ENCODE peak calls at places on chromosomes 6 and 20, in four cellular contexts. U, N, I and E are unnamed samples.

GRCh38 chr6:38827024-38827423 is 111.9 kb downstream of the DNAH8 start:
- DNase-seq in N (no peak), I (no peak), U (no peak), E (no peak)

GRCh38 chr6:28988536-28989415 is 16.3 kb downstream of the ZNF311 start:
- DNase-seq in N (peak; percentile 72), I (peak; percentile 48), U (peak; percentile 69), E (peak; percentile 76)

GRCh38 chr20:25284131-25284601 is 36.3 kb downstream of the PYGB start:
- DNase-seq in U (no peak), I (no peak), N (no peak), E (no peak)

GRCh38 chr20:32652739-32653526 is 20.8 kb downstream of the C20orf203 start:
- DNase-seq in I (peak; percentile 67), N (peak; percentile 92), U (peak; percentile 78), E (peak; percentile 89)

GRCh38 chr6:45472383-45472782 is 94.6 kb upstream of the SUPT3H start:
- DNase-seq in I (no peak), U (peak; percentile 72), N (peak; percentile 73), E (no peak)

GRCh38 chr6:108564178-108564577 is 3.5 kb downstream of the FOXO3 start:
- DNase-seq in U (peak; percentile 77), I (peak; percentile 93), N (peak; percentile 73), E (no peak)

GRCh38 chr20:1465470-1466210 is 1.0 kb downstream of the NSFL1C start:
- DNase-seq in N (no peak), I (peak; percentile 65), U (peak; percentile 34), E (no peak)

GRCh38 chr6:34151321-34152041 is 5.6 kb upstream of the GRM4 start:
- DNase-seq in N (no peak), U (no peak), I (no peak), E (no peak)

GRCh38 chr6:20279608-20280287 is 67.5 kb upstream of the MBOAT1 start:
- DNase-seq in U (no peak), N (no peak), I (peak; percentile 28), E (peak; percentile 24)

GRCh38 chr6:35237466-35237865 is 22.1 kb upstream of the ZNF76 start:
- DNase-seq in N (no peak), I (no peak), U (no peak), E (no peak)

GRCh38 chr20:401682-402495 is 6.2 kb upstream of the RBCK1 start:
- DNase-seq in U (peak; percentile 52), I (peak; percentile 100), N (peak; percentile 11), E (peak; percentile 87)

GRCh38 chr20:5881714-5882113 is 68.6 kb downstream of the TRMT6 start:
- DNase-seq in N (no peak), I (no peak), U (no peak), E (no peak)

GRCh38 chr20:33262658-33263065 is 20.4 kb upstream of the BPIFB1 start:
- DNase-seq in U (peak; percentile 50), I (peak; percentile 54), N (peak; percentile 76), E (peak; percentile 66)

GRCh38 chr6:42512498-42513042 is 51.3 kb upstream of the UBR2 start:
- DNase-seq in N (no peak), I (no peak), U (no peak), E (no peak)

GRCh38 chr20:7496394-7497111 is 443.7 kb downstream of the HAO1 start:
- DNase-seq in U (no peak), N (peak; percentile 22), I (no peak), E (no peak)

GRCh38 chr6:31882344-31882743 is 3.5 kb upstream of the SLC44A4 start:
- DNase-seq in I (no peak), U (peak; percentile 40), N (peak; percentile 20), E (no peak)

GRCh38 chr6:90362273-90362672 is 65.6 kb upstream of the BACH2 start:
- DNase-seq in I (no peak), N (peak; percentile 68), U (peak; percentile 49), E (no peak)

GRCh38 chr6:20211037-20211940 is 980 bp downstream of the MBOAT1 start:
- DNase-seq in N (no peak), I (peak; percentile 85), U (no peak), E (peak; percentile 60)

GRCh38 chr20:21548390-21549035 is 34.6 kb upstream of the NKX2-2 start:
- DNase-seq in N (no peak), U (no peak), I (no peak), E (no peak)